ENCODE peak calls at places on chromosomes 4 and X, in seven cellular contexts. E is GM03348, Z is AG04450, H is Kasumi-1, O is islet precursor cell, G is posterior cingulate gyrus, Q is tibial artery. L is an unnamed sample.

GRCh38 chr4:5710065-5710961 is 688 bp upstream of the EVC start:
- DNase-seq in H (peak), E (peak), O (no peak), G (no peak), Z (no peak), Q (no peak), L (no peak)

GRCh38 chrX:18674417-18674787 is 2.5 kb upstream of the RS1 start:
- DNase-seq in E (peak), O (no peak), G (peak), H (no peak), Z (no peak), Q (peak), L (no peak)

GRCh38 chr4:41976775-41977516 is 4.6 kb upstream of the DCAF4L1 start:
- DNase-seq in Q (no peak), H (no peak), O (no peak), G (no peak), E (no peak), Z (no peak), L (no peak)

GRCh38 chrX:151370906-151371305 is 26.1 kb upstream of the VMA21 start:
- DNase-seq in Z (no peak), G (no peak), Q (no peak), O (peak), H (no peak), E (peak), L (no peak)

GRCh38 chrX:12390301-12390700 is 252.0 kb downstream of the FRMPD4 start:
- DNase-seq in H (no peak), O (no peak), G (no peak), Z (no peak), Q (no peak), E (peak), L (no peak)

GRCh38 chrX:8429692-8430249 is 34.9 kb upstream of the VCX3B start:
- DNase-seq in Q (no peak), O (no peak), H (no peak), Z (no peak), G (no peak), E (no peak), L (no peak)

GRCh38 chr4:183417356-183417755 is 27.1 kb upstream of the CDKN2AIP start:
- DNase-seq in H (no peak), E (no peak), Z (no peak), O (no peak), Q (no peak), G (no peak), L (no peak)

GRCh38 chrX:153818571-153819397 is 11.6 kb downstream of the PDZD4 start:
- DNase-seq in H (no peak), G (peak), Z (no peak), Q (no peak), E (peak), O (peak), L (no peak)

GRCh38 chrX:11787564-11787963 is 29.5 kb downstream of the MSL3 start:
- DNase-seq in G (peak), Q (no peak), Z (peak), E (peak), H (peak), O (peak), L (peak)

GRCh38 chr4:152620915-152621314 is 58.9 kb downstream of the TMEM154 start:
- DNase-seq in Q (no peak), Z (no peak), H (no peak), O (no peak), E (no peak), G (no peak), L (no peak)

GRCh38 chr4:98564847-98565246 is 93.6 kb downstream of the TSPAN5 start:
- DNase-seq in G (peak), Z (no peak), E (no peak), Q (no peak), H (no peak), O (no peak), L (no peak)

GRCh38 chrX:137684591-137684990 is 118.7 kb downstream of the ZIC3 start:
- DNase-seq in G (no peak), Z (no peak), E (no peak), Q (no peak), H (no peak), O (no peak), L (no peak)

GRCh38 chr4:3878678-3879077 is 112.5 kb downstream of the ADRA2C start:
- DNase-seq in Z (no peak), Q (no peak), E (no peak), G (no peak), O (peak), H (no peak), L (no peak)

GRCh38 chr4:1574601-1575417 is 109.3 kb downstream of the FAM53A start:
- DNase-seq in H (no peak), G (no peak), E (no peak), O (no peak), Q (no peak), Z (no peak), L (no peak)

GRCh38 chrX:48492293-48492910 is 16.4 kb upstream of the PORCN start:
- DNase-seq in G (no peak), Z (no peak), Q (no peak), H (peak), O (peak), E (peak), L (no peak)

L was measured in smooth muscle cell of the brain vasculature.